ENCODE peak calls at places on chromosome 5, in five cellular contexts. N, X, Y, S and I are unnamed samples.
A peak's percentile ranks its signal among the peaks of the same experiment; 100 is the strongest.

GRCh38 chr5:71693828-71694427 is 25.1 kb upstream of the CARTPT start:
- DNase-seq in S (no peak), N (no peak), X (no peak), Y (no peak), I (no peak)

GRCh38 chr5:72784129-72784528 is 32.3 kb upstream of the TNPO1 start:
- DNase-seq in S (no peak), Y (no peak), N (no peak), X (no peak), I (no peak)

GRCh38 chr5:110549301-110549700 is 177.2 kb downstream of the TMEM232 start:
- DNase-seq in N (no peak), S (no peak), X (no peak), Y (no peak), I (no peak)

GRCh38 chr5:145499483-145499882 is 335.7 kb downstream of the PRELID2 start:
- DNase-seq in N (no peak), S (no peak), X (peak; percentile 13), Y (no peak), I (no peak)

GRCh38 chr5:16932401-16932800 is 3.7 kb downstream of the MYO10 start:
- DNase-seq in X (no peak), S (no peak), N (no peak), Y (no peak), I (no peak)

GRCh38 chr5:95870105-95870672 is 47.7 kb upstream of the GLRX start:
- DNase-seq in N (no peak), X (peak; percentile 72), S (peak; percentile 85), Y (no peak), I (no peak)

GRCh38 chr5:1516615-1517601 is 6.9 kb downstream of the LPCAT1 start:
- DNase-seq in X (peak; percentile 67), N (no peak), S (no peak), Y (peak; percentile 34), I (peak; percentile 65)

GRCh38 chr5:177369050-177369912 is 11.6 kb downstream of the RGS14 start:
- DNase-seq in Y (no peak), N (no peak), S (no peak), X (peak; percentile 31), I (no peak)

GRCh38 chr5:169745441-169746146 is 108.5 kb downstream of the DOCK2 start:
- DNase-seq in N (no peak), S (no peak), Y (peak; percentile 40), X (no peak), I (no peak)

GRCh38 chr5:37696190-37697021 is 143.4 kb downstream of the GDNF start:
- DNase-seq in S (no peak), Y (no peak), N (no peak), X (peak; percentile 25), I (no peak)